ENCODE peak calls at places on chromosomes 5 and 9, in four cellular contexts. N is GM12878, M is HepG2, J is K562. Q is an unnamed sample.

GRCh38 chr9:71514344-71514975 is 253.9 kb downstream of the CEMIP2 start:
- DNase-seq in M (no peak), N (no peak), J (no peak), Q (no peak)

GRCh38 chr5:134124289-134125194 is 10.1 kb downstream of the TCF7 start:
- DNase-seq in J (no peak), N (no peak), M (no peak), Q (no peak)

GRCh38 chr5:102711525-102712240 is 43.4 kb upstream of the PAM start:
- DNase-seq in J (no peak), N (no peak), M (no peak), Q (no peak)

GRCh38 chr5:109105631-109106267 is 304.0 kb downstream of the PJA2 start:
- DNase-seq in J (no peak), N (no peak), M (no peak), Q (no peak)

GRCh38 chr9:20972684-20973083 is 58.8 kb downstream of the HACD4 start:
- DNase-seq in N (no peak), M (no peak), J (no peak), Q (no peak)

GRCh38 chr9:89444212-89444611 is 53.7 kb downstream of the SEMA4D start:
- DNase-seq in N (no peak), M (no peak), J (no peak), Q (no peak)

GRCh38 chr5:117065161-117065560 is 490.5 kb upstream of the SEMA6A start:
- DNase-seq in J (no peak), M (no peak), N (no peak), Q (no peak)

GRCh38 chr9:89139450-89139849 is 39.2 kb downstream of the SHC3 start:
- DNase-seq in N (no peak), J (no peak), M (no peak), Q (no peak)

GRCh38 chr9:77597057-77597456 is 51.1 kb downstream of the GNA14 start:
- DNase-seq in N (no peak), M (no peak), J (no peak), Q (no peak)

GRCh38 chr5:72096602-72097205 is 10.6 kb upstream of the MAP1B start:
- DNase-seq in J (no peak), M (no peak), N (no peak), Q (no peak)

GRCh38 chr5:75584641-75585040 is 26.6 kb upstream of the ANKDD1B start:
- DNase-seq in M (no peak), N (no peak), J (no peak), Q (no peak)

GRCh38 chr5:11607944-11608343 is 296.3 kb downstream of the CTNND2 start:
- DNase-seq in M (no peak), N (no peak), J (no peak), Q (no peak)

GRCh38 chr5:56848206-56848605 is 32.9 kb downstream of the MAP3K1 start:
- DNase-seq in N (no peak), M (no peak), J (peak), Q (no peak)

GRCh38 chr5:157106668-157107461 is 2.0 kb downstream of the HAVCR2 start:
- DNase-seq in M (no peak), J (no peak), N (peak), Q (no peak)

GRCh38 chr5:75034137-75034739 is 18.1 kb downstream of the GCNT4 start:
- DNase-seq in N (no peak), J (no peak), M (no peak), Q (no peak)

GRCh38 chr9:110828148-110828730 is 159.6 kb downstream of the MUSK start:
- DNase-seq in N (no peak), J (no peak), M (no peak), Q (no peak)

GRCh38 chr9:107546859-107547258 is 57.3 kb upstream of the KLF4 start:
- DNase-seq in M (peak), N (no peak), J (no peak), Q (no peak)

GRCh38 chr9:38009990-38010389 is 59.0 kb downstream of the SHB start:
- DNase-seq in N (no peak), J (no peak), M (no peak), Q (no peak)

GRCh38 chr9:137108608-137109249 is 5.8 kb downstream of the DPP7 start:
- DNase-seq in N (no peak), J (no peak), M (no peak), Q (no peak)

GRCh38 chr9:78626971-78627370 is 330.0 kb downstream of the PSAT1 start:
- DNase-seq in M (no peak), J (no peak), N (no peak), Q (no peak)

GRCh38 chr5:111198281-111198948 is 25.8 kb upstream of the CAMK4 start:
- DNase-seq in N (no peak), J (no peak), M (no peak), Q (no peak)

GRCh38 chr5:110386782-110387181 is 339.7 kb downstream of the TMEM232 start:
- DNase-seq in N (no peak), M (peak), J (no peak), Q (no peak)

GRCh38 chr9:130183133-130183762 is 11.0 kb downstream of the NCS1 start:
- DNase-seq in J (no peak), M (peak), N (no peak), Q (no peak)

GRCh38 chr9:680106-680505 is 161.4 kb upstream of the DMRT1 start:
- DNase-seq in J (no peak), N (no peak), M (no peak), Q (no peak)

GRCh38 chr9:70131296-70131695 is 87.6 kb downstream of the MAMDC2 start:
- DNase-seq in M (no peak), J (no peak), N (no peak), Q (no peak)

GRCh38 chr9:126722252-126722921 is 82.5 kb upstream of the ZBTB43 start:
- DNase-seq in M (no peak), N (peak), J (peak), Q (peak)

GRCh38 chr5:38783011-38783551 is 62.7 kb upstream of the OSMR start:
- DNase-seq in N (no peak), M (peak), J (no peak), Q (no peak)
- TF ChIP-seq HDAC6 in N (no peak), M (no peak), J (no peak), Q (no peak)

GRCh38 chr9:131557855-131558548 is 12.7 kb downstream of the PRRT1B start:
- DNase-seq in M (no peak), J (no peak), N (no peak), Q (no peak)

GRCh38 chr9:131555841-131556673 is 10.7 kb downstream of the PRRT1B start:
- DNase-seq in N (no peak), J (peak), M (no peak), Q (no peak)

GRCh38 chr9:131562032-131562959 is 17.0 kb downstream of the PRRT1B start:
- DNase-seq in M (peak), N (no peak), J (peak), Q (no peak)

GRCh38 chr9:131554865-131555351 is 9.6 kb downstream of the PRRT1B start:
- DNase-seq in M (no peak), J (no peak), N (no peak), Q (no peak)

DNA sequence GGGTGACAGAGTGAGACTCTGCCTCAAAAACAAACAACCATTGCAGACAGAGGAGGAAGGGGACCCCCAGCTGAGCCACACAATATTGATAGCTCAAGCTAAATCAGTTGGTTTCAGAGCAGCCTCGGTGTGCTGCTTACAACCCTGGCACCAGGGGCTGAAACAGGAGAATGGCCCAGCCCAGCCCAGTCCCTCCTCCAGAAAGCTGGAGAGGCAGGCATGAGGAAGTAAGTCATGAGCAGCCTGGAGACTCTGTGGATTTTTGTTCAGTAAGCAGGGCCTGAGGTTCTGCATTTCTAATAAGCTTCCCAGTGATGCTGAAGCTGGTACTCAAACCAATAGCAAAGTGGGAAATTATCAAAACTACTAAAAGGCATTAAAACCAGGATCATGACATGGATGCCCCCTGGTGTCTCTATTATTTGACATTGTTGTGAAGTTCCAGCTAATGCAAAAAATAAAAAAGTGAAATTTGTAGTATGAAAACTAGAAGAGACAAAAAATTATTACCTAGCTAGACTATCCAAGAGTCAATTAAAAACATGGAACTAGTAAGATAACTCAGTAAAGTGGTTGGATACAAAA is 14.2 kb downstream of the PRRT1B start:
- DNase-seq in J (no peak), M (no peak), N (no peak), Q (no peak)
- TF ChIP-seq GABPA in J (no peak), M (no peak), N (no peak), Q (no peak)

GRCh38 chr5:168793844-168794837 is 215.0 kb upstream of the PANK3 start:
- DNase-seq in J (no peak), N (no peak), M (peak), Q (no peak)
- TF ChIP-seq HDAC6 in J (no peak), N (no peak), M (no peak), Q (no peak)

DNA sequence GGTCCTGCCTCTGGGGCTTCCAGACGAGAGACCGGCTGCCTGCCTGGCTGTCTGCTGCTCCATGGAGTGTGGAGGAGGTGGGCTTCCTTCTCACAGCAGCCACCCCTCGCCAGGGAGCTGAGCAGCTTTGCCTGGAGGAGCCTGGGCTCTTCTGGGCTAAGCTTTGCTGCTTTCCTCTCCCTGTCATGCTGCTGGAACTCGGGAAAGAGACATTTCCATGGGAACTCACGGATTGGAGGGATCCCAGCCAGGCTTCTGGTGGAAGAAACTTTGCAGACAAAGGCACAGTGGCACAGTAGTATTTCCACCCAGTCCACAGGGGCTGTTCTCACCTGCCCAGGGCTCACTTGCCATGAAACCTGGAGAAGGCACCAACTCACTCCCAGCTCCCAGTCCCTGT is 5.6 kb upstream of the NTNG2 start:
- DNase-seq in J (no peak), N (no peak), M (no peak), Q (no peak)
- TF ChIP-seq GABPA in J (no peak), N (no peak), M (no peak), Q (no peak)

DNA sequence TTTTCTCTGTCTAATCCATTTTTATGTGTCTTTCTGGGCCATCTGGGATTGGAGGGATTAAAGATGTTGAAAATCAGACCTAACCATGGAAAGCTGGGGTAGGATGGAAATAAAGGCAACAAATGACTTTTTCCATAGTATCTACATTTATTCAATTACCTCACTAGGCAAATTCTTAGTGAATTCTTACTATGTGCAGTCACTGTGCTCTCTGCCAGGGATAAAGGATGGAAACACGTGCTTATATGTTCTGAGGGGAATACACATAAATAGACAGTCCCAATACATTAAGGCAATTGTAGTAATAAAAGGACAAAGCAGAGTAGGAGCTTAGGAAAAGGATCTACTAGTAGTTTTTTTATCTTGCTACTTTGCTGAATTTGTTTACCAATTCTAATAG is 214.2 kb downstream of the PRR16 start:
- DNase-seq in N (no peak), J (no peak), M (no peak), Q (no peak)
- TF ChIP-seq HDAC6 in N (no peak), J (no peak), M (no peak), Q (no peak)

GRCh38 chr9:121568541-121569265 is 69.1 kb upstream of the GGTA1 start:
- DNase-seq in N (no peak), M (no peak), J (no peak), Q (no peak)
- TF ChIP-seq GABPA in N (no peak), M (no peak), J (no peak), Q (no peak)

GRCh38 chr5:173640166-173640804 is 23.8 kb upstream of the BOD1 start:
- DNase-seq in M (no peak), J (no peak), N (no peak), Q (no peak)

GRCh38 chr5:173637340-173637739 is 20.9 kb upstream of the BOD1 start:
- DNase-seq in N (no peak), M (no peak), J (no peak), Q (no peak)

GRCh38 chr5:173638631-173639030 is 22.2 kb upstream of the BOD1 start:
- DNase-seq in J (no peak), N (no peak), M (no peak), Q (no peak)

GRCh38 chr5:173641171-173641570 is 24.7 kb upstream of the BOD1 start:
- DNase-seq in J (no peak), N (no peak), M (no peak), Q (no peak)

DNA sequence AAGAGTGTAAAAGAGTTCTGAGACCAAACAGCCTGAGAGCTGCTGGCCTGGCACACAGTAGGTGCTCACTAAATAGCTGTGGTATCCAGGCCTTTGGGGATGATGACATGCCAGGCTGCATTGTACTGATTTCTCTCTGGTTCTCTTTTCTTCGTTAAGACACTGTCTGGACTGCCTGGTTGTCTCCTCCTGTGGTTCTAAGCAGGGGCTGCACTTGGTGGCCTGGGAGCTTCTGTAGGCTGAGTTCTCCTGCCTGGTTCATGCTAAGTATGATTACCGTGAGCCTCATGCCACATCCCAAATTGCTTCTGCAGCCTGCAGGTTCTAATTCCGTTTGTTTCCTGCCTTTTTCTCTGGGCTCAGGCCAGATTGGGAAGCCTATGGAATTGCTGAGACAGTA is 21.7 kb upstream of the BOD1 start:
- DNase-seq in N (no peak), M (no peak), J (no peak), Q (no peak)
- TF ChIP-seq HDAC6 in N (no peak), M (no peak), J (no peak), Q (no peak)

GRCh38 chr5:137360607-137361006 is 138.5 kb downstream of the SPOCK1 start:
- DNase-seq in J (no peak), N (no peak), M (no peak), Q (no peak)
- TF ChIP-seq GABPA in J (no peak), N (no peak), M (no peak), Q (no peak)